ENCODE peak calls at places on chromosomes 3 and 15, in four cellular contexts. W is germinal center; G is fibroblast of the aortic adventitia; Y is activated CD4-positive, alpha-beta T cell treated with anti-CD3 and anti-CD28 coated beads for 36 hours. I is an unnamed sample.

GRCh38 chr15:75172168-75172841 is 29.4 kb upstream of the C15orf39 start:
- DNase-seq in Y (no peak), W (no peak), G (no peak), I (no peak)

GRCh38 chr3:136074546-136074945 is 109.0 kb downstream of the PPP2R3A start:
- DNase-seq in W (no peak), Y (no peak), G (peak; percentile 74), I (no peak)

GRCh38 chr15:101242160-101242998 is 9.5 kb downstream of the CHSY1 start:
- DNase-seq in W (peak; percentile 72), Y (peak; percentile 73), G (peak; percentile 77), I (no peak)

GRCh38 chr3:23294770-23295387 is 91.8 kb downstream of the UBE2E2 start:
- DNase-seq in W (no peak), Y (no peak), G (no peak), I (no peak)

GRCh38 chr3:94645790-94646189 is 582.9 kb downstream of the NSUN3 start:
- DNase-seq in W (no peak), G (no peak), Y (no peak), I (no peak)

GRCh38 chr15:90039996-90040395 is 38.9 kb downstream of the ZNF710 start:
- DNase-seq in G (no peak), Y (no peak), W (no peak), I (no peak)

GRCh38 chr3:159923961-159924360 is 64.7 kb upstream of the IL12A start:
- DNase-seq in G (peak; percentile 47), W (no peak), Y (no peak), I (no peak)

GRCh38 chr3:100561459-100562158 is 47.8 kb upstream of the ADGRG7 start:
- DNase-seq in G (peak; percentile 84), Y (no peak), W (no peak), I (no peak)

GRCh38 chr3:167241048-167241845 is 138.8 kb downstream of the ZBBX start:
- DNase-seq in W (no peak), G (no peak), Y (no peak), I (no peak)